ENCODE peak calls at places on chromosomes 11 and 22, in nine cellular contexts. One of them, this sample, is unnamed.

GRCh38 chr11:116887909-116888556 is 50.6 kb upstream of the APOA1 start:
- DNase-seq in Peyer's patch: no peak
- DNase-seq in endothelial cell of umbilical vein: no peak
- DNase-seq in transverse colon: no peak
- DNase-seq in heart left ventricle: no peak
- DNase-seq in body of pancreas: no peak
- DNase-seq in tibial nerve: no peak
- DNase-seq in ovary: no peak
- DNase-seq in IMR-90: peak; percentile 71
- DNase-seq in this sample: no peak

GRCh38 chr11:134120143-134120850 is 51.4 kb downstream of the JAM3 start:
- DNase-seq in Peyer's patch: no peak
- DNase-seq in endothelial cell of umbilical vein: peak; percentile 74
- DNase-seq in transverse colon: peak; percentile 39
- DNase-seq in heart left ventricle: peak; percentile 80
- DNase-seq in body of pancreas: peak; percentile 13
- DNase-seq in tibial nerve: peak; percentile 66
- DNase-seq in ovary: peak; percentile 69
- DNase-seq in IMR-90: peak; percentile 97
- DNase-seq in this sample: peak; percentile 77

GRCh38 chr11:79942071-79942470 is 501.2 kb upstream of the TENM4 start:
- DNase-seq in Peyer's patch: no peak
- DNase-seq in endothelial cell of umbilical vein: no peak
- DNase-seq in transverse colon: no peak
- DNase-seq in heart left ventricle: no peak
- DNase-seq in body of pancreas: no peak
- DNase-seq in tibial nerve: no peak
- DNase-seq in ovary: no peak
- DNase-seq in IMR-90: peak; percentile 42
- DNase-seq in this sample: no peak

GRCh38 chr11:39220501-39221230 is 2238.8 kb downstream of the LRRC4C start:
- DNase-seq in Peyer's patch: no peak
- DNase-seq in endothelial cell of umbilical vein: no peak
- DNase-seq in transverse colon: no peak
- DNase-seq in heart left ventricle: no peak
- DNase-seq in body of pancreas: no peak
- DNase-seq in tibial nerve: no peak
- DNase-seq in ovary: no peak
- DNase-seq in IMR-90: no peak
- DNase-seq in this sample: no peak

GRCh38 chr11:132913295-132913694 is 619.0 kb downstream of the OPCML start:
- DNase-seq in Peyer's patch: no peak
- DNase-seq in endothelial cell of umbilical vein: no peak
- DNase-seq in transverse colon: no peak
- DNase-seq in heart left ventricle: no peak
- DNase-seq in body of pancreas: no peak
- DNase-seq in tibial nerve: no peak
- DNase-seq in ovary: no peak
- DNase-seq in IMR-90: no peak
- DNase-seq in this sample: no peak

GRCh38 chr11:72685560-72686480 is 11.6 kb upstream of the PDE2A start:
- DNase-seq in Peyer's patch: no peak
- DNase-seq in endothelial cell of umbilical vein: no peak
- DNase-seq in transverse colon: peak; percentile 35
- DNase-seq in heart left ventricle: peak; percentile 67
- DNase-seq in body of pancreas: peak; percentile 28
- DNase-seq in tibial nerve: peak; percentile 53
- DNase-seq in ovary: peak; percentile 48
- DNase-seq in IMR-90: peak; percentile 19
- DNase-seq in this sample: no peak

GRCh38 chr11:129592191-129592590 is 216.5 kb downstream of the BARX2 start:
- DNase-seq in Peyer's patch: no peak
- DNase-seq in endothelial cell of umbilical vein: no peak
- DNase-seq in transverse colon: no peak
- DNase-seq in heart left ventricle: no peak
- DNase-seq in body of pancreas: no peak
- DNase-seq in tibial nerve: no peak
- DNase-seq in ovary: no peak
- DNase-seq in IMR-90: no peak
- DNase-seq in this sample: no peak

GRCh38 chr11:106449756-106450155 is 372.3 kb downstream of the AASDHPPT start:
- DNase-seq in Peyer's patch: no peak
- DNase-seq in endothelial cell of umbilical vein: no peak
- DNase-seq in transverse colon: no peak
- DNase-seq in heart left ventricle: no peak
- DNase-seq in body of pancreas: no peak
- DNase-seq in tibial nerve: no peak
- DNase-seq in ovary: no peak
- DNase-seq in IMR-90: no peak
- DNase-seq in this sample: no peak

GRCh38 chr11:67507242-67507890 is 596 bp downstream of the CDK2AP2 start:
- DNase-seq in Peyer's patch: no peak
- DNase-seq in endothelial cell of umbilical vein: no peak
- DNase-seq in transverse colon: peak; percentile 89
- DNase-seq in heart left ventricle: peak; percentile 83
- DNase-seq in body of pancreas: peak; percentile 85
- DNase-seq in tibial nerve: peak; percentile 62
- DNase-seq in ovary: no peak
- DNase-seq in IMR-90: peak; percentile 68
- DNase-seq in this sample: peak; percentile 74

GRCh38 chr11:28146123-28146751 is 38.0 kb downstream of the METTL15 start:
- DNase-seq in Peyer's patch: no peak
- DNase-seq in endothelial cell of umbilical vein: peak; percentile 87
- DNase-seq in transverse colon: no peak
- DNase-seq in heart left ventricle: no peak
- DNase-seq in body of pancreas: no peak
- DNase-seq in tibial nerve: no peak
- DNase-seq in ovary: no peak
- DNase-seq in IMR-90: peak; percentile 92
- DNase-seq in this sample: peak; percentile 49

GRCh38 chr11:5684627-5685362 is at the start of gene TRIM5:
- DNase-seq in Peyer's patch: peak; percentile 83
- DNase-seq in endothelial cell of umbilical vein: peak; percentile 99
- DNase-seq in transverse colon: peak; percentile 87
- DNase-seq in heart left ventricle: peak; percentile 90
- DNase-seq in body of pancreas: peak; percentile 92
- DNase-seq in tibial nerve: peak; percentile 92
- DNase-seq in ovary: peak; percentile 91
- DNase-seq in IMR-90: peak; percentile 99
- DNase-seq in this sample: peak; percentile 96

GRCh38 chr11:34837246-34837856 is 78.8 kb downstream of the APIP start:
- DNase-seq in Peyer's patch: no peak
- DNase-seq in endothelial cell of umbilical vein: peak; percentile 56
- DNase-seq in transverse colon: no peak
- DNase-seq in heart left ventricle: no peak
- DNase-seq in body of pancreas: no peak
- DNase-seq in tibial nerve: no peak
- DNase-seq in ovary: no peak
- DNase-seq in IMR-90: no peak
- DNase-seq in this sample: peak; percentile 17

GRCh38 chr11:65381721-65382035 is 768 bp downstream of the SLC25A45 start:
- DNase-seq in Peyer's patch: no peak
- DNase-seq in endothelial cell of umbilical vein: no peak
- DNase-seq in transverse colon: no peak
- DNase-seq in heart left ventricle: peak; percentile 80
- DNase-seq in body of pancreas: no peak
- DNase-seq in tibial nerve: peak; percentile 51
- DNase-seq in ovary: no peak
- DNase-seq in IMR-90: no peak
- DNase-seq in this sample: peak; percentile 83

GRCh38 chr22:31650391-31650790 is 11.6 kb downstream of the PISD start:
- DNase-seq in Peyer's patch: no peak
- DNase-seq in endothelial cell of umbilical vein: no peak
- DNase-seq in transverse colon: no peak
- DNase-seq in heart left ventricle: no peak
- DNase-seq in body of pancreas: no peak
- DNase-seq in tibial nerve: no peak
- DNase-seq in ovary: no peak
- DNase-seq in IMR-90: peak; percentile 89
- DNase-seq in this sample: peak; percentile 75

GRCh38 chr22:50587407-50587806 is 4.8 kb upstream of the CHKB start:
- DNase-seq in Peyer's patch: no peak
- DNase-seq in endothelial cell of umbilical vein: no peak
- DNase-seq in transverse colon: no peak
- DNase-seq in heart left ventricle: peak; percentile 7
- DNase-seq in body of pancreas: no peak
- DNase-seq in tibial nerve: no peak
- DNase-seq in ovary: no peak
- DNase-seq in IMR-90: no peak
- DNase-seq in this sample: no peak

GRCh38 chr22:45233827-45234226 is 6.9 kb downstream of the KIAA0930 start:
- DNase-seq in Peyer's patch: no peak
- DNase-seq in endothelial cell of umbilical vein: no peak
- DNase-seq in transverse colon: no peak
- DNase-seq in heart left ventricle: peak; percentile 19
- DNase-seq in body of pancreas: no peak
- DNase-seq in tibial nerve: no peak
- DNase-seq in ovary: no peak
- DNase-seq in IMR-90: no peak
- DNase-seq in this sample: no peak

GRCh38 chr11:65452806-65453490 is 30.4 kb downstream of the NEAT1 start:
- DNase-seq in Peyer's patch: no peak
- DNase-seq in endothelial cell of umbilical vein: no peak
- DNase-seq in transverse colon: no peak
- DNase-seq in heart left ventricle: no peak
- DNase-seq in body of pancreas: no peak
- DNase-seq in tibial nerve: no peak
- DNase-seq in ovary: no peak
- DNase-seq in IMR-90: peak; percentile 87
- DNase-seq in this sample: peak; percentile 52

GRCh38 chr11:108199446-108200321 is 22.8 kb downstream of the NPAT start:
- DNase-seq in Peyer's patch: no peak
- DNase-seq in endothelial cell of umbilical vein: no peak
- DNase-seq in transverse colon: no peak
- DNase-seq in heart left ventricle: no peak
- DNase-seq in body of pancreas: no peak
- DNase-seq in tibial nerve: no peak
- DNase-seq in ovary: no peak
- DNase-seq in IMR-90: peak; percentile 68
- DNase-seq in this sample: no peak

GRCh38 chr11:128462802-128463385 is 124.5 kb downstream of the ETS1 start:
- DNase-seq in Peyer's patch: no peak
- DNase-seq in endothelial cell of umbilical vein: no peak
- DNase-seq in transverse colon: no peak
- DNase-seq in heart left ventricle: no peak
- DNase-seq in body of pancreas: no peak
- DNase-seq in tibial nerve: no peak
- DNase-seq in ovary: no peak
- DNase-seq in IMR-90: no peak
- DNase-seq in this sample: no peak

GRCh38 chr11:69637956-69638871 is 2.7 kb upstream of the CCND1 start:
- DNase-seq in Peyer's patch: peak; percentile 79
- DNase-seq in endothelial cell of umbilical vein: peak; percentile 72
- DNase-seq in transverse colon: peak; percentile 66
- DNase-seq in heart left ventricle: peak; percentile 60
- DNase-seq in body of pancreas: peak; percentile 58
- DNase-seq in tibial nerve: no peak
- DNase-seq in ovary: no peak
- DNase-seq in IMR-90: peak; percentile 65
- DNase-seq in this sample: peak; percentile 69
- H3K4me1 ChIP-seq in Peyer's patch: peaks cover 36% of the 10 kb centered on the region
- H3K4me1 ChIP-seq in endothelial cell of umbilical vein: peaks cover 28% of the 10 kb centered on the region
- H3K4me1 ChIP-seq in transverse colon: peaks cover 25% of the 10 kb centered on the region
- H3K4me1 ChIP-seq in heart left ventricle: peaks cover 2% of the 10 kb centered on the region
- H3K4me1 ChIP-seq in body of pancreas: peaks cover 63% of the 10 kb centered on the region
- H3K4me1 ChIP-seq in tibial nerve: peaks cover 35% of the 10 kb centered on the region
- H3K4me1 ChIP-seq in ovary: peaks cover 5% of the 10 kb centered on the region
- H3K4me1 ChIP-seq in IMR-90: peaks cover 5% of the 10 kb centered on the region
- H3K4me1 ChIP-seq in this sample: peaks cover 69% of the 10 kb centered on the region

DNA sequence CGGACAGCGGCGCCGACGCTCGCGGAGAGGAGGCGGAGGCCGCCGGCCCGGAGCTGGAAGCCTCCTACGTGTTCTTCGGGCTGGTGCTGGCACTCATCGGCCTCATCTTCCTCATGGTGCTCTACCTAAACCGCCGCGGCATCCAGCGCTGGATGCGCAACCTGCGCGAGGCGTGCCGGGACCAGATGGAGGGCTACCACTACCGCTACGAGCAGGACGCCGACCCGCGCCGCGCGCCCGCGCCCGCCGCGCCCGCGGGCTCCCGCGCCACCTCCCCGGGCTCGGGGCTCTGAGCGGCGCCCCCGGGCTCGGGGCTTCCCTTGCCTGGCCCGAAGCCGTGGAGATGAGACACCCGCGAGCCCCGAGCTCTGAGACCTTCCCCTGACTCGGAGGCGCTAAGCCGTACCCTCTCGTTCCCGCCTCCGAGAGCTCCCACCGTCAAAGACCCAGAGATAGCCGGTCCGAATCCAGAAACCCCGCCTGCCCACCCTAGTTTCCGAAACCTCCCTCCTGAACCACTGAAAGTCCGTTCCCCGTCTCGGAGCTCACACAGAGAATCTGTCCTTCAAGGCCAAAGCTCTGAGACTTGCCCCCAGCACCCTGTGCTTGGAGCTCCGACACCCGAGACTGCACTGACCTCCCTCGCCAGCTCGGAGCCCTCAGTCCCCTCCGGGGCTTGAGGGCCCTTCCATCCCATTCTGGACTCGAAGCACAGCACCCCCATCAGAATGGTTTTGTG is 1.5 kb downstream of the TPBGL start:
- DNase-seq in Peyer's patch: no peak
- DNase-seq in endothelial cell of umbilical vein: no peak
- DNase-seq in transverse colon: no peak
- DNase-seq in heart left ventricle: no peak
- DNase-seq in body of pancreas: no peak
- DNase-seq in tibial nerve: no peak
- DNase-seq in ovary: no peak
- DNase-seq in IMR-90: no peak
- DNase-seq in this sample: no peak
- H3K27ac ChIP-seq in Peyer's patch: no peak overlapping the region
- H3K27ac ChIP-seq in endothelial cell of umbilical vein: no peak overlapping the region
- H3K27ac ChIP-seq in transverse colon: no peak overlapping the region
- H3K27ac ChIP-seq in heart left ventricle: no peak overlapping the region
- H3K27ac ChIP-seq in body of pancreas: no peak overlapping the region
- H3K27ac ChIP-seq in tibial nerve: no peak overlapping the region
- H3K27ac ChIP-seq in ovary: no peak overlapping the region
- H3K27ac ChIP-seq in IMR-90: no peak overlapping the region
- H3K27ac ChIP-seq in this sample: no peak overlapping the region

GRCh38 chr22:49306632-49306975 is 521.1 kb downstream of the BRD1 start:
- DNase-seq in Peyer's patch: peak; percentile 39
- DNase-seq in endothelial cell of umbilical vein: no peak
- DNase-seq in transverse colon: no peak
- DNase-seq in heart left ventricle: no peak
- DNase-seq in body of pancreas: no peak
- DNase-seq in tibial nerve: no peak
- DNase-seq in ovary: no peak
- DNase-seq in IMR-90: no peak
- DNase-seq in this sample: peak; percentile 34
- TF ChIP-seq POLR2A in Peyer's patch: no peak
- TF ChIP-seq POLR2A in endothelial cell of umbilical vein: no peak
- TF ChIP-seq POLR2A in transverse colon: no peak
- TF ChIP-seq POLR2A in heart left ventricle: no peak
- TF ChIP-seq POLR2A in body of pancreas: no peak
- TF ChIP-seq POLR2A in tibial nerve: no peak
- TF ChIP-seq POLR2A in ovary: no peak
- TF ChIP-seq POLR2A in IMR-90: no peak
- TF ChIP-seq POLR2A in this sample: no peak

DNA sequence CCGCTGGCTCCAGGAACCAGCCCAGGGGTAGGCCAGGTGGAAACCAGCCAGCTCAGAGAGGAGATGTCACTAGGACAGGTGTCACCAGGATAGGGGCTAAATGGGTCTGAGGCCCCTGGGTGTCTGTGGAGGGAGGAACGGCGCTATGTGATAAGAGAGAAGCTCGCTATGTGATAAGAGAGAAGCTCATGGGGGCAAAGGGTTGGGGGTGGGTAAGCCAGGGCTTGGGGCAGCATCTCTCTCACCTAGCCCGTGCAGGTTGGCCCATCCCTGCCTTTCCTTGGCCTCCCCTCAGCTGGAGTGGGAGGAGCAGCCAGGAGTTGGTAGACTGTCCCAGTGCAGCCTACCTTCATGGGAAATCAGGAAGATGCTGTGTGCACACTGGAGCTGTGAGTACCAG is 26.5 kb upstream of the SUSD2 start:
- DNase-seq in Peyer's patch: no peak
- DNase-seq in endothelial cell of umbilical vein: no peak
- DNase-seq in transverse colon: no peak
- DNase-seq in heart left ventricle: no peak
- DNase-seq in body of pancreas: no peak
- DNase-seq in tibial nerve: no peak
- DNase-seq in ovary: no peak
- DNase-seq in IMR-90: no peak
- DNase-seq in this sample: no peak
- H3K4me1 ChIP-seq in Peyer's patch: peaks cover 38% of the 10 kb centered on the region
- H3K4me1 ChIP-seq in endothelial cell of umbilical vein: peaks cover 13% of the 10 kb centered on the region
- H3K4me1 ChIP-seq in transverse colon: peaks cover 24% of the 10 kb centered on the region
- H3K4me1 ChIP-seq in heart left ventricle: peaks cover 3% of the 10 kb centered on the region
- H3K4me1 ChIP-seq in body of pancreas: peaks cover 26% of the 10 kb centered on the region
- H3K4me1 ChIP-seq in tibial nerve: peaks cover 47% of the 10 kb centered on the region
- H3K4me1 ChIP-seq in ovary: peaks cover 13% of the 10 kb centered on the region
- H3K4me1 ChIP-seq in IMR-90: peaks cover 42% of the 10 kb centered on the region
- H3K4me1 ChIP-seq in this sample: peaks cover 21% of the 10 kb centered on the region

This sample was measured in adrenal gland.